ENCODE peak calls at places on chromosomes 16 and 17, in seven cellular contexts. S, T, Q, Z, F, D and P are unnamed samples.

GRCh38 chr16:59412275-59412841 is 678.2 kb upstream of the GOT2 start:
- DNase-seq in Q (no peak), S (no peak), T (peak), F (no peak), D (peak), Z (peak), P (peak)

GRCh38 chr16:16145286-16145685 is 78.0 kb downstream of the ABCC6 start:
- DNase-seq in F (no peak), S (no peak), Z (no peak), D (no peak), Q (no peak), T (no peak), P (no peak)

GRCh38 chr17:65130829-65131228 is 6.3 kb upstream of the RGS9 start:
- DNase-seq in Z (no peak), T (no peak), F (no peak), Q (no peak), S (no peak), D (no peak), P (no peak)

GRCh38 chr17:77145635-77146632 is 5.2 kb downstream of the SEC14L1 start:
- DNase-seq in Q (peak), F (no peak), S (peak), D (peak), Z (peak), T (peak), P (no peak)

GRCh38 chr16:4244254-4244812 is 2.5 kb upstream of the SRL start:
- DNase-seq in S (no peak), Z (no peak), F (no peak), T (no peak), Q (no peak), D (peak), P (peak)

GRCh38 chr17:3867106-3867505 is 21.1 kb upstream of the NCBP3 start:
- DNase-seq in Z (no peak), Q (no peak), T (no peak), D (no peak), F (no peak), S (no peak), P (no peak)

GRCh38 chr17:80447790-80448189 is 28.6 kb downstream of the NPTX1 start:
- DNase-seq in Q (no peak), T (no peak), S (no peak), Z (no peak), D (no peak), F (no peak), P (no peak)

GRCh38 chr17:8072727-8073461 is 14.6 kb downstream of the ALOX12B start:
- DNase-seq in Q (no peak), Z (no peak), D (no peak), T (no peak), S (no peak), F (peak), P (peak)